ENCODE peak calls at places on chromosomes 3 and 15, in five cellular contexts. One of them, this sample, is unnamed.

GRCh38 chr15:90103669-90104329 is 1.5 kb upstream of the IDH2 start:
- DNase-seq in SK-N-SH: no peak
- DNase-seq in fibroblast of lung: no peak
- DNase-seq in mammary epithelial cell: no peak
- DNase-seq in GM23248: no peak
- DNase-seq in this sample: no peak

GRCh38 chr3:102451556-102451955 is 16.7 kb downstream of the ZPLD1 start:
- DNase-seq in SK-N-SH: no peak
- DNase-seq in fibroblast of lung: no peak
- DNase-seq in mammary epithelial cell: peak; percentile 27
- DNase-seq in GM23248: no peak
- DNase-seq in this sample: no peak

GRCh38 chr15:78654272-78654671 is 13.3 kb upstream of the CHRNB4 start:
- DNase-seq in SK-N-SH: no peak
- DNase-seq in fibroblast of lung: no peak
- DNase-seq in mammary epithelial cell: peak; percentile 39
- DNase-seq in GM23248: no peak
- DNase-seq in this sample: no peak

GRCh38 chr3:31103623-31104180 is 209.2 kb upstream of the GADL1 start:
- DNase-seq in SK-N-SH: no peak
- DNase-seq in fibroblast of lung: peak; percentile 44
- DNase-seq in mammary epithelial cell: no peak
- DNase-seq in GM23248: no peak
- DNase-seq in this sample: no peak

GRCh38 chr15:51075364-51075763 is 19.3 kb downstream of the TNFAIP8L3 start:
- DNase-seq in SK-N-SH: no peak
- DNase-seq in fibroblast of lung: no peak
- DNase-seq in mammary epithelial cell: no peak
- DNase-seq in GM23248: peak; percentile 59
- DNase-seq in this sample: no peak

GRCh38 chr3:31274406-31275024 is 258.2 kb upstream of the STT3B start:
- DNase-seq in SK-N-SH: no peak
- DNase-seq in fibroblast of lung: peak; percentile 61
- DNase-seq in mammary epithelial cell: no peak
- DNase-seq in GM23248: peak; percentile 70
- DNase-seq in this sample: no peak

GRCh38 chr3:79497447-79498111 is 270.2 kb downstream of the ROBO1 start:
- DNase-seq in SK-N-SH: peak; percentile 65
- DNase-seq in fibroblast of lung: no peak
- DNase-seq in mammary epithelial cell: no peak
- DNase-seq in GM23248: peak; percentile 50
- DNase-seq in this sample: no peak

GRCh38 chr3:159586587-159587202 is 401.9 kb upstream of the IL12A start:
- DNase-seq in SK-N-SH: peak; percentile 49
- DNase-seq in fibroblast of lung: peak; percentile 59
- DNase-seq in mammary epithelial cell: peak; percentile 11
- DNase-seq in GM23248: peak; percentile 50
- DNase-seq in this sample: peak; percentile 45

GRCh38 chr3:148790841-148791240 is 36.8 kb upstream of the CPB1 start:
- DNase-seq in SK-N-SH: no peak
- DNase-seq in fibroblast of lung: peak; percentile 65
- DNase-seq in mammary epithelial cell: no peak
- DNase-seq in GM23248: no peak
- DNase-seq in this sample: no peak
- H3K27ac ChIP-seq in SK-N-SH: no peak overlapping the region
- H3K27ac ChIP-seq in fibroblast of lung: no peak overlapping the region
- H3K27ac ChIP-seq in mammary epithelial cell: no peak overlapping the region
- H3K27ac ChIP-seq in GM23248: no peak overlapping the region
- H3K27ac ChIP-seq in this sample: no peak overlapping the region

GRCh38 chr15:38130200-38130567 is 122.5 kb upstream of the SPRED1 start:
- DNase-seq in SK-N-SH: no peak
- DNase-seq in fibroblast of lung: no peak
- DNase-seq in mammary epithelial cell: peak; percentile 60
- DNase-seq in GM23248: peak; percentile 67
- DNase-seq in this sample: no peak

GRCh38 chr15:38129531-38130199 is 123.0 kb upstream of the SPRED1 start:
- DNase-seq in SK-N-SH: peak; percentile 9
- DNase-seq in fibroblast of lung: peak; percentile 100
- DNase-seq in mammary epithelial cell: peak; percentile 93
- DNase-seq in GM23248: peak; percentile 100
- DNase-seq in this sample: peak; percentile 51

GRCh38 chr15:38130739-38131498 is 121.7 kb upstream of the SPRED1 start:
- DNase-seq in SK-N-SH: peak; percentile 17
- DNase-seq in fibroblast of lung: peak; percentile 97
- DNase-seq in mammary epithelial cell: peak; percentile 95
- DNase-seq in GM23248: peak; percentile 98
- DNase-seq in this sample: no peak

GRCh38 chr15:38127306-38127731 is 125.3 kb upstream of the SPRED1 start:
- DNase-seq in SK-N-SH: no peak
- DNase-seq in fibroblast of lung: peak; percentile 55
- DNase-seq in mammary epithelial cell: peak; percentile 19
- DNase-seq in GM23248: peak; percentile 52
- DNase-seq in this sample: no peak

DNA sequence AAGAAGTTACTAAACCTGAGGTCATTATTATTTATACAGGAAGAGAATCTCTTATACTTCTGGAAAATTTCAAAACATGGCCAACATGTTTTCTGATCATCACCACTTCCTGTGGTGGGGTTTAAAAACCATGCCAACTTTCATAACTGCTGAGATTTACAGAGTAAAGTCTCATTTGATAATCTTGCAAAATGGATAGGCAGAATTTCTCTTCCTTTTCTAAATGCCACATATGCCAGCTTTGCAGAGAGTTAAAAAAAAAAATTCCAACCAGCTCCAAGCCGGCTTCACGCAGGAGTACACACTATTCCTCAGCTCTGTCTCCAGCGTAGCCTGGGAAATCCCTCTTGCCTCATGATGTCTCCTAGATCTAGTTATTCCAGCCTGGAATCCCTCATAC is 124.2 kb upstream of the SPRED1 start:
- DNase-seq in SK-N-SH: no peak
- DNase-seq in fibroblast of lung: peak; percentile 45
- DNase-seq in mammary epithelial cell: peak; percentile 34
- DNase-seq in GM23248: peak; percentile 68
- DNase-seq in this sample: no peak
- H3K9ac ChIP-seq in SK-N-SH: peak overlapping the region; percentile 15
- H3K9ac ChIP-seq in fibroblast of lung: no peak overlapping the region
- H3K9ac ChIP-seq in mammary epithelial cell: peak overlapping the region; percentile 35
- H3K9ac ChIP-seq in GM23248: peak overlapping the region; percentile 37
- H3K9ac ChIP-seq in this sample: no peak overlapping the region

GRCh38 chr3:155393316-155393715 is 99.8 kb upstream of the STRIT1 start:
- DNase-seq in SK-N-SH: no peak
- DNase-seq in fibroblast of lung: no peak
- DNase-seq in mammary epithelial cell: no peak
- DNase-seq in GM23248: peak; percentile 42
- DNase-seq in this sample: no peak

GRCh38 chr3:155391583-155391982 is 98.1 kb upstream of the STRIT1 start:
- DNase-seq in SK-N-SH: peak; percentile 21
- DNase-seq in fibroblast of lung: peak; percentile 89
- DNase-seq in mammary epithelial cell: peak; percentile 75
- DNase-seq in GM23248: peak; percentile 93
- DNase-seq in this sample: peak; percentile 39

GRCh38 chr3:155391104-155391503 is 97.6 kb upstream of the STRIT1 start:
- DNase-seq in SK-N-SH: peak; percentile 32
- DNase-seq in fibroblast of lung: peak; percentile 32
- DNase-seq in mammary epithelial cell: no peak
- DNase-seq in GM23248: peak; percentile 93
- DNase-seq in this sample: no peak

GRCh38 chr3:155390361-155390760 is 96.9 kb upstream of the STRIT1 start:
- DNase-seq in SK-N-SH: no peak
- DNase-seq in fibroblast of lung: no peak
- DNase-seq in mammary epithelial cell: no peak
- DNase-seq in GM23248: no peak
- DNase-seq in this sample: no peak

GRCh38 chr3:155392138-155392537 is 98.7 kb upstream of the STRIT1 start:
- DNase-seq in SK-N-SH: no peak
- DNase-seq in fibroblast of lung: no peak
- DNase-seq in mammary epithelial cell: no peak
- DNase-seq in GM23248: peak; percentile 15
- DNase-seq in this sample: no peak
- H3K27ac ChIP-seq in SK-N-SH: peak overlapping the region; percentile 80
- H3K27ac ChIP-seq in fibroblast of lung: peak overlapping the region; percentile 72
- H3K27ac ChIP-seq in mammary epithelial cell: no peak overlapping the region
- H3K27ac ChIP-seq in GM23248: peak overlapping the region; percentile 96
- H3K27ac ChIP-seq in this sample: peak overlapping the region; percentile 48

GRCh38 chr3:100335137-100335833 is 728 bp downstream of the NIT2 start:
- DNase-seq in SK-N-SH: peak; percentile 47
- DNase-seq in fibroblast of lung: no peak
- DNase-seq in mammary epithelial cell: peak; percentile 23
- DNase-seq in GM23248: peak; percentile 65
- DNase-seq in this sample: no peak
- H3K9ac ChIP-seq in SK-N-SH: peak overlapping the region; percentile 68
- H3K9ac ChIP-seq in fibroblast of lung: peak overlapping the region; percentile 85
- H3K9ac ChIP-seq in mammary epithelial cell: peak overlapping the region; percentile 82
- H3K9ac ChIP-seq in GM23248: peak overlapping the region; percentile 86
- H3K9ac ChIP-seq in this sample: peak overlapping the region; percentile 79

GRCh38 chr15:64701051-64701450 is 74.3 kb downstream of the RBPMS2 start:
- DNase-seq in SK-N-SH: no peak
- DNase-seq in fibroblast of lung: no peak
- DNase-seq in mammary epithelial cell: no peak
- DNase-seq in GM23248: no peak
- DNase-seq in this sample: no peak
- H3K27ac ChIP-seq in SK-N-SH: no peak overlapping the region
- H3K27ac ChIP-seq in fibroblast of lung: no peak overlapping the region
- H3K27ac ChIP-seq in mammary epithelial cell: no peak overlapping the region
- H3K27ac ChIP-seq in GM23248: no peak overlapping the region
- H3K27ac ChIP-seq in this sample: peak overlapping the region; percentile 91

GRCh38 chr15:25424073-25424472 is 14.8 kb downstream of the UBE3A start:
- DNase-seq in SK-N-SH: no peak
- DNase-seq in fibroblast of lung: no peak
- DNase-seq in mammary epithelial cell: no peak
- DNase-seq in GM23248: no peak
- DNase-seq in this sample: no peak

GRCh38 chr15:25426896-25427610 is 11.8 kb downstream of the UBE3A start:
- DNase-seq in SK-N-SH: no peak
- DNase-seq in fibroblast of lung: no peak
- DNase-seq in mammary epithelial cell: no peak
- DNase-seq in GM23248: no peak
- DNase-seq in this sample: no peak

GRCh38 chr15:25417604-25418003 is 21.2 kb downstream of the UBE3A start:
- DNase-seq in SK-N-SH: no peak
- DNase-seq in fibroblast of lung: no peak
- DNase-seq in mammary epithelial cell: no peak
- DNase-seq in GM23248: no peak
- DNase-seq in this sample: no peak

GRCh38 chr15:25418202-25418601 is 20.6 kb downstream of the UBE3A start:
- DNase-seq in SK-N-SH: no peak
- DNase-seq in fibroblast of lung: no peak
- DNase-seq in mammary epithelial cell: no peak
- DNase-seq in GM23248: no peak
- DNase-seq in this sample: no peak

DNA sequence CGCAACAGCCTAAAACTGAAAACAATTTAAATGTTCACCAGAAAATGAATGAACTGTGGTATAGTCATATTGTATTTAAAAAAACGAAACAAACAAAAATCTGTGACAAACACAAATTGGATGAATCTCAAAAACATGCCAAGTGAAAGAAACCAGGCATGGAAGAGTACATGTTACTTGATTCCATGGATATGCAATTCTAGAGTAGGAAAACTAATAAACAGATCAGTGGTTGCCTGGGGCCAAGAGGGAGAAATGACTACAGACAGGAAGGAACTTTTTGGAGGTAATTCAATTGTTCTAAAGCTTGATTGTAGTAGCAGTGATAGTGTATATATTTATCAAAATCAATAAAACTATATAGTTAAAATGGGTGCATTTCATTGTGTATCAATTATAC is 16.8 kb downstream of the UBE3A start:
- DNase-seq in SK-N-SH: peak; percentile 11
- DNase-seq in fibroblast of lung: no peak
- DNase-seq in mammary epithelial cell: peak; percentile 15
- DNase-seq in GM23248: peak; percentile 24
- DNase-seq in this sample: no peak
- H3K9ac ChIP-seq in SK-N-SH: no peak overlapping the region
- H3K9ac ChIP-seq in fibroblast of lung: no peak overlapping the region
- H3K9ac ChIP-seq in mammary epithelial cell: no peak overlapping the region
- H3K9ac ChIP-seq in GM23248: no peak overlapping the region
- H3K9ac ChIP-seq in this sample: no peak overlapping the region

DNA sequence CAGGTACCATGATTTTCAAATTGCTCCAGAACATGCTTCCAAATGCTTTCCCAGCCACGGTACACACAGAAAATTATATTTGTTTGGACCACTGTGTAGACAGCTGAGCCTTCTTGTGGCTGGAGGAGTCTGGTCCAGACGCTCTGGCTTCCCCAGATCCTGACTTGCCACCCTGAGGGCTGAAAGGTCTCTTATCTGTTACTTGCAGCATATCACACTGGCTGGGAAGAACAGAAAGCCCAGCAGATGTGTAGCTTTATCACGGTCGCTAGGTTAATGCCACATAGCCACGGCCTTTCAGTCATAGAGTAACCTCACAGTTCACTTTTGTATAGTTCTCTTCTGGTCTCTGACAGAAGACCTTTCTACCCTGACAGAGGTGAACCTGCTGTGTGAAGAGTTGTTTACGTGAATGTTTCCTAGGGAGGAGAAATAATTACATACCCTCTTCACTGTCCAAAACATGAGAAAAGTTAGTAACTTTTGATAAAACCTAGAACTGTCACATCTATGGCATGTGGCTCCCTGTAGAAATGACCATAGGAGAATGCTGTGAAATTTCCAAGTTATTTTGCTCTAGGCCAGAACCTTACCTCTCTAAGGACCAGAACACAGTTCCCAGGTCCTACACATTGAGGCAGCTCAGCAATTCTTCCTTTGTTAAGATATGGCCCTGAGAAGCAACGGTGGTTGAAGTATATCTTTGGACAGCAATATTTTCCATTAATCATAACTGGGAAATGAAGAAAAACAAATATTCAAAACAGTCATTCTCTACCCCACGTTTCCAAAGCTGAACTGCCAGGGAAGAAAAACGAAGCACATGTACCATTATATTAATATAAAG is 15.8 kb upstream of the STIMATE start:
- DNase-seq in SK-N-SH: peak; percentile 64
- DNase-seq in fibroblast of lung: no peak
- DNase-seq in mammary epithelial cell: no peak
- DNase-seq in GM23248: no peak
- DNase-seq in this sample: no peak
- H3K27ac ChIP-seq in SK-N-SH: no peak overlapping the region
- H3K27ac ChIP-seq in fibroblast of lung: no peak overlapping the region
- H3K27ac ChIP-seq in mammary epithelial cell: no peak overlapping the region
- H3K27ac ChIP-seq in GM23248: no peak overlapping the region
- H3K27ac ChIP-seq in this sample: no peak overlapping the region